ENCODE peak calls at places on chromosome X, in six cellular contexts. S is NCI-H2029, G is right lobe of liver, D is lower leg skin, F is T-cell, N is NCI-H1092 treated with DMSO at 0.1 percent for 48 hours. M is an unnamed sample.

GRCh38 chrX:121851033-121851432 is 803.6 kb downstream of the GLUD2 start:
- DNase-seq in G (no peak), D (no peak), N (no peak), S (no peak), F (no peak), M (no peak)

GRCh38 chrX:96619588-96619987 is 65.1 kb upstream of the DIAPH2 start:
- DNase-seq in S (no peak), F (no peak), D (no peak), N (no peak), G (no peak), M (no peak)

GRCh38 chrX:38151426-38151825 is 69.2 kb downstream of the SRPX start:
- DNase-seq in N (no peak), G (no peak), D (no peak), F (no peak), S (no peak), M (no peak)

GRCh38 chrX:153853180-153853901 is 23.0 kb upstream of the PDZD4 start:
- DNase-seq in N (no peak), F (no peak), D (no peak), S (no peak), G (no peak), M (no peak)

GRCh38 chrX:9927638-9928037 is 39.5 kb upstream of the CLDN34 start:
- DNase-seq in F (no peak), N (no peak), S (no peak), D (no peak), G (no peak), M (no peak)

GRCh38 chrX:123983240-123983639 is 21.7 kb downstream of the STAG2 start:
- DNase-seq in S (peak), F (no peak), G (no peak), N (no peak), D (no peak), M (no peak)

GRCh38 chrX:118807151-118808017 is 16.2 kb upstream of the ZCCHC12 start:
- DNase-seq in D (peak), G (no peak), N (peak), F (peak), S (no peak), M (no peak)

GRCh38 chrX:103830848-103831247 is 1.2 kb downstream of the RAB9B start:
- DNase-seq in D (no peak), F (no peak), G (no peak), S (no peak), N (no peak), M (no peak)

GRCh38 chrX:81414630-81415029 is 212.7 kb downstream of the SH3BGRL start:
- DNase-seq in D (no peak), F (no peak), S (no peak), G (no peak), N (no peak), M (no peak)

GRCh38 chrX:124231454-124231853 is 101.0 kb upstream of the TEX13D start:
- DNase-seq in N (no peak), S (no peak), G (no peak), F (no peak), D (no peak), M (no peak)

GRCh38 chrX:69321006-69321655 is 155.9 kb upstream of the PJA1 start:
- DNase-seq in F (no peak), G (no peak), N (no peak), D (no peak), S (no peak), M (no peak)

GRCh38 chrX:154486396-154487207 is at the start of gene UBL4A:
- DNase-seq in D (peak), F (peak), N (peak), S (no peak), G (peak), M (peak)